ENCODE peak calls at places on chromosomes 16 and 17, in nine cellular contexts. Z is tibial nerve; H is GM12878; Y is CD8-positive, alpha-beta memory T cell; M is fibroblast of lung; A is body of pancreas; F is A673; Q is ovary; E is lung. J is an unnamed sample.
A peak's percentile ranks its signal among the peaks of the same experiment; 100 is the strongest.

GRCh38 chr17:42183741-42184711 is 1.2 kb downstream of the HCRT start:
- DNase-seq in E (peak; percentile 61), M (peak; percentile 67), H (peak; percentile 23), A (peak; percentile 84), F (peak; percentile 63), Q (peak; percentile 68), Y (peak; percentile 73), Z (peak; percentile 53), J (peak; percentile 79)

GRCh38 chr16:4860727-4861342 is 13.6 kb downstream of the UBN1 start:
- DNase-seq in Z (no peak), A (no peak), F (no peak), Q (no peak), Y (no peak), H (no peak), M (no peak), E (no peak), J (no peak)

GRCh38 chr17:77451271-77451893 is 310.6 kb downstream of the SEC14L1 start:
- DNase-seq in H (no peak), M (peak; percentile 71), Y (peak; percentile 76), Q (peak; percentile 78), Z (peak; percentile 68), A (peak; percentile 71), E (no peak), F (peak; percentile 56), J (peak; percentile 75)

GRCh38 chr16:58000706-58001676 is at the start of gene USB1:
- DNase-seq in Q (peak; percentile 88), H (peak; percentile 56), A (peak; percentile 89), Z (peak; percentile 64), M (peak; percentile 72), E (peak; percentile 86), F (peak; percentile 89), Y (peak; percentile 90), J (peak; percentile 90)

GRCh38 chr17:14590458-14591250 is 289.8 kb downstream of the HS3ST3B1 start:
- DNase-seq in Z (no peak), Q (no peak), F (no peak), A (no peak), Y (no peak), H (no peak), M (no peak), E (no peak), J (no peak)

GRCh38 chr17:41972571-41973411 is 6.2 kb downstream of the CNP start:
- DNase-seq in A (peak; percentile 89), Q (peak; percentile 49), Z (no peak), M (no peak), Y (no peak), H (no peak), F (no peak), E (no peak), J (no peak)

GRCh38 chr17:28684963-28685362 is 23.0 kb downstream of the SUPT6H start:
- DNase-seq in Z (peak; percentile 23), F (peak; percentile 76), A (peak; percentile 47), E (no peak), M (peak; percentile 54), Q (peak; percentile 60), H (no peak), Y (no peak), J (no peak)

GRCh38 chr17:72766761-72767356 is 325.6 kb downstream of the SLC39A11 start:
- DNase-seq in E (no peak), F (no peak), Y (no peak), M (no peak), Z (no peak), H (no peak), A (no peak), Q (no peak), J (no peak)

GRCh38 chr16:61814716-61815347 is 221.4 kb downstream of the CDH8 start:
- DNase-seq in Y (no peak), E (no peak), Z (no peak), H (no peak), Q (no peak), M (no peak), F (peak; percentile 73), A (no peak), J (no peak)

GRCh38 chr17:49523706-49524472 is 28.8 kb downstream of the NGFR start:
- DNase-seq in H (no peak), Q (no peak), F (no peak), Y (peak; percentile 31), A (peak; percentile 26), M (no peak), Z (no peak), E (no peak), J (no peak)

GRCh38 chr17:19237389-19238166 is 412 bp downstream of the EPN2 start:
- DNase-seq in Z (no peak), Q (peak; percentile 72), A (peak; percentile 50), F (peak; percentile 62), M (no peak), E (peak; percentile 33), H (no peak), Y (peak; percentile 51), J (no peak)

DNA sequence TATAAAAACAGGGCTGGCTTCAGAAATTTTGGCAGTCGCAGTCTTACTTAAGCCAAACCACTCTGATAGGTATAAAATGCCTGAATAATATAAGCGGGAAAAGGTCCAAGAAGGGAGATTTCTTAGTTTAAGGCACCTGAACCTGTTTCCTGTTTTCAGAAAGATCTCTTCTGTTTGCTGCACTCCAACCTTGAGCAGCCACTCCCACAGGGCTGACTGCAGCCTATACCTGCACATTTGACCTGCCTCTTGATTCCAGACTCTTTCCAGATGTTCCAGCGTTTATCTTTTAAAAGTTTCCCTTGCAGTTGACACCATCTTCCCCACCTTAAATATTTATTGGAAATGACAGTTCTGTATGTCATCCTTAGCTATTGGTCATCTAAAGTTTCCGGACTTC is 132.2 kb downstream of the SKAP1 start:
- DNase-seq in Y (no peak), F (no peak), M (no peak), Z (no peak), A (no peak), Q (no peak), E (no peak), H (no peak), J (no peak)
- H3K27me3 ChIP-seq in Y (no peaks in the 10 kb centered on the region), F (no peaks in the 10 kb centered on the region), M (peaks cover 44% of the 10 kb centered on the region), Z (no peaks in the 10 kb centered on the region), A (no peaks in the 10 kb centered on the region), Q (no peaks in the 10 kb centered on the region), E (no peaks in the 10 kb centered on the region), H (no peaks in the 10 kb centered on the region), J (no peaks in the 10 kb centered on the region)

GRCh38 chr17:40433551-40434384 is 9.5 kb upstream of the IGFBP4 start:
- DNase-seq in E (no peak), Q (no peak), M (no peak), Z (no peak), A (no peak), F (no peak), H (no peak), Y (no peak), J (no peak)

GRCh38 chr17:40436631-40437030 is 6.6 kb upstream of the IGFBP4 start:
- DNase-seq in E (no peak), H (no peak), M (no peak), Y (no peak), Z (no peak), F (no peak), A (no peak), Q (no peak), J (no peak)

GRCh38 chr17:40440166-40440565 is 3.1 kb upstream of the IGFBP4 start:
- DNase-seq in H (no peak), F (no peak), E (no peak), A (no peak), M (no peak), Z (no peak), Y (no peak), Q (no peak), J (no peak)

GRCh38 chr17:40432864-40433528 is 10.3 kb upstream of the IGFBP4 start:
- DNase-seq in Y (no peak), Q (no peak), H (no peak), E (no peak), M (peak; percentile 65), F (no peak), A (no peak), Z (no peak), J (no peak)

DNA sequence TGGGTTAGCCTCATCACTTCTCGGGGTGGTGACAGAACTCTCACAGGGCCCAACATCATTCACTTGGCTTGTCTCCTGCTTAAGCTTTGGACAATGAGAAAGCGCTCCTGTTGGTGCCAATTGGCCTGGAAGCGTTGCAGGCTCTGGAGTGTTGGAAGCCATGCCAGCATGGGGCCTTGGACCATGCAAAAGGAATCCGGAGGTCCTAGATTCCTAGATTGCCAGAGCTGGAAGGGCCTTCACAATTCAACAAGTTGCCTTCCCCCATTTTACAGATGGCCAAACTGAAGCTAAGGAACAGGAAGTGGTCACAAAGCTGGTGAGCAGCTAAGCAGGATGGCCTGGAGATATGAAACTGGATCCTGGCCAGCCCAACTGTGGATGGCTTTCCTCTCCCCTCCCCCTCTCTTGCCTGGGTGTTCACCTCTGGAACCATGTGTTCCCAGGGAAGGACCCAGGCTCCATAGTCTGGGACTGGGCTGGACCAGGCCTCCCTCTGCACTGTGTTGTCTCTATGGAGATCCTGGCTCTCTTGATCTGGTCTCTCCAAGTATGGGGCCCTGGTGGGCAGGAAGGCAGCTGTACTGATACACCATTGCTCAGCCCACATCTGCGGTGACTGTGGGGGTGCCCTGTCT is 6.0 kb upstream of the IGFBP4 start:
- DNase-seq in A (no peak), Y (no peak), Z (no peak), E (no peak), M (peak; percentile 27), F (no peak), H (no peak), Q (no peak), J (no peak)
- H3K4me1 ChIP-seq in A (no peaks in the 10 kb centered on the region), Y (no peaks in the 10 kb centered on the region), Z (peaks cover 22% of the 10 kb centered on the region), E (no peaks in the 10 kb centered on the region), M (peaks cover 2% of the 10 kb centered on the region), F (no peaks in the 10 kb centered on the region), H (peaks cover 3% of the 10 kb centered on the region), Q (peaks cover 1% of the 10 kb centered on the region), J (peaks cover under 1% of the 10 kb centered on the region)

GRCh38 chr16:77816293-77816692 is 27.9 kb downstream of the VAT1L start:
- DNase-seq in Q (no peak), Y (no peak), E (no peak), H (no peak), M (peak; percentile 67), A (peak; percentile 71), Z (no peak), F (no peak), J (no peak)
- H3K27me3 ChIP-seq in Q (no peaks in the 10 kb centered on the region), Y (no peaks in the 10 kb centered on the region), E (no peaks in the 10 kb centered on the region), H (no peaks in the 10 kb centered on the region), M (no peaks in the 10 kb centered on the region), A (no peaks in the 10 kb centered on the region), Z (no peaks in the 10 kb centered on the region), F (peaks cover 7% of the 10 kb centered on the region), J (no peaks in the 10 kb centered on the region)

GRCh38 chr16:90001761-90002503 is 17.3 kb downstream of the DBNDD1 start:
- DNase-seq in A (no peak), M (no peak), Y (no peak), Z (no peak), E (no peak), H (no peak), Q (no peak), F (no peak), J (no peak)

GRCh38 chr16:90002759-90003158 is 16.5 kb downstream of the DBNDD1 start:
- DNase-seq in Z (no peak), A (no peak), H (no peak), Q (no peak), F (no peak), M (no peak), E (no peak), Y (no peak), J (no peak)

GRCh38 chr16:90000733-90001427 is 18.4 kb downstream of the DBNDD1 start:
- DNase-seq in A (no peak), Q (no peak), F (no peak), H (no peak), Z (no peak), Y (no peak), M (no peak), E (no peak), J (no peak)

GRCh38 chr16:89996178-89996489 is 23.1 kb downstream of the DBNDD1 start:
- DNase-seq in H (no peak), Y (no peak), Q (no peak), Z (no peak), A (no peak), F (no peak), M (no peak), E (no peak), J (no peak)

GRCh38 chr16:89999831-90000574 is 19.3 kb downstream of the DBNDD1 start:
- DNase-seq in F (no peak), Q (no peak), H (no peak), Y (no peak), A (no peak), E (no peak), M (no peak), Z (no peak), J (no peak)
- H3K4me1 ChIP-seq in F (no peaks in the 10 kb centered on the region), Q (no peaks in the 10 kb centered on the region), H (no peaks in the 10 kb centered on the region), Y (no peaks in the 10 kb centered on the region), A (no peaks in the 10 kb centered on the region), E (no peaks in the 10 kb centered on the region), M (no peaks in the 10 kb centered on the region), Z (no peaks in the 10 kb centered on the region), J (no peaks in the 10 kb centered on the region)